ENCODE peak calls at places on chromosomes 11 and 22, in nine cellular contexts. M is astrocyte of the spinal cord; C is cardiac muscle cell; S is suprapubic skin; U is CD8-positive, alpha-beta T cell; Z is Peyer's patch; D is sigmoid colon; E is brain microvascular endothelial cell; B is tibial nerve. Y is an unnamed sample.

GRCh38 chr22:49329636-49330035 is 498.0 kb downstream of the BRD1 start:
- DNase-seq in M (no peak), C (no peak), S (peak; percentile 41), U (no peak), Z (no peak), D (no peak), E (no peak), B (no peak), Y (no peak)

GRCh38 chr11:65852508-65853248 is 5.3 kb downstream of the CFL1 start:
- DNase-seq in M (no peak), C (no peak), S (peak; percentile 73), U (no peak), Z (no peak), D (peak; percentile 61), E (no peak), B (no peak), Y (no peak)

GRCh38 chr11:121018746-121019145 is 5.2 kb upstream of the TBCEL start:
- DNase-seq in M (no peak), C (no peak), S (no peak), U (no peak), Z (no peak), D (no peak), E (no peak), B (no peak), Y (no peak)

GRCh38 chr11:43574949-43575915 is 105.3 kb upstream of the HSD17B12 start:
- DNase-seq in M (peak; percentile 25), C (peak; percentile 70), S (no peak), U (no peak), Z (no peak), D (peak; percentile 68), E (peak; percentile 36), B (no peak), Y (no peak)

GRCh38 chr11:22192289-22192641 is 620 bp upstream of the ANO5 start:
- DNase-seq in M (no peak), C (no peak), S (no peak), U (no peak), Z (no peak), D (no peak), E (no peak), B (no peak), Y (no peak)

GRCh38 chr11:45313211-45313865 is 27.2 kb upstream of the SYT13 start:
- DNase-seq in M (no peak), C (no peak), S (peak; percentile 58), U (no peak), Z (no peak), D (no peak), E (no peak), B (no peak), Y (no peak)

GRCh38 chr11:112656772-112657428 is 304.3 kb upstream of the NCAM1 start:
- DNase-seq in M (peak; percentile 92), C (peak; percentile 42), S (no peak), U (no peak), Z (no peak), D (no peak), E (peak; percentile 73), B (no peak), Y (no peak)

GRCh38 chr11:23112987-23113886 is 253.0 kb upstream of the CCDC179 start:
- DNase-seq in M (peak; percentile 66), C (peak; percentile 57), S (no peak), U (no peak), Z (no peak), D (no peak), E (peak; percentile 42), B (no peak), Y (peak; percentile 12)

GRCh38 chr22:50694099-50694498 is 21.5 kb downstream of the SHANK3 start:
- DNase-seq in M (peak; percentile 8), C (peak; percentile 27), S (no peak), U (no peak), Z (no peak), D (no peak), E (no peak), B (no peak), Y (no peak)

DNA sequence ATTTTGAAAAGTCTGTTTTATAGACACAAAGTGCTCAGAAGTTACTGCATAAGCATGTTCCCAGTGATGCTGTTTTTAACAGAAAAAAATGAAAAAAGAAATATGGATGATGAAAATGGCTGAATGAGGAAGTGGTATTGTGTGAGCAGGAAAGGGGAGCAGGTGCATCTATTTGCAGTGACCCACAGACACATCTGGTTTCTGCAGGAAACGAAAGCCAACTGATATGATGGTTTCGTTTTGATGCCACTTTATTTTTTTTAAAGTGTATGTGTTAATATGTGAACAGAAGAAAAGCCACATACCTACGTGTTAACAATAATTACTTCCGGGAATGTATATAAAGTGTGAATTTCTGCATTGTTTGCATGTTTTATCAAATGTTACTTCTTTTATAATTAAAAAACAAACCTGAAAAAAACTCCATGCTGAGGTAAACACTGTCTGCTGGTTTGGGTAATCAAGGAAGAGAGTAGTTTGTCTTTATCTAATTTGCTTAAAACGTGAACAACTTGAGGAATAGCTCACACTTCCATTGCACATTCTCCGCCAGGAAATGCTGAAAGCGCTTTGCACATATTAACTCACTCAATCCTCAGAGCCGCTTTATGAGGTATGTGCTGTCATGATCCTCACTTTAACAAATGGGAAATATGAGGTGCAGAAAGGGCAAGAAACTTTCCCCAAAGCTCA is 1335.9 kb downstream of the TBC1D22A start:
- DNase-seq in M (no peak), C (no peak), S (no peak), U (peak; percentile 24), Z (peak; percentile 47), D (no peak), E (no peak), B (no peak), Y (no peak)
- H3K4me3 ChIP-seq in M (no peak overlapping the region), C (no peak overlapping the region), S (no peak overlapping the region), U (peak overlapping the region; percentile 31), Z (no peak overlapping the region), D (no peak overlapping the region), E (no peak overlapping the region), B (no peak overlapping the region), Y (no peak overlapping the region)

GRCh38 chr11:60343094-60343704 is 16.1 kb downstream of the MS4A6E start:
- DNase-seq in M (no peak), C (peak; percentile 8), S (no peak), U (no peak), Z (no peak), D (no peak), E (peak; percentile 19), B (no peak), Y (no peak)

GRCh38 chr11:60347084-60347797 is 20.2 kb downstream of the MS4A6E start:
- DNase-seq in M (no peak), C (no peak), S (no peak), U (no peak), Z (no peak), D (no peak), E (no peak), B (no peak), Y (no peak)

GRCh38 chr11:60344146-60344545 is 17.1 kb downstream of the MS4A6E start:
- DNase-seq in M (no peak), C (no peak), S (no peak), U (no peak), Z (no peak), D (no peak), E (no peak), B (no peak), Y (no peak)

GRCh38 chr11:60348116-60348515 is 21.1 kb downstream of the MS4A6E start:
- DNase-seq in M (no peak), C (no peak), S (no peak), U (no peak), Z (no peak), D (no peak), E (no peak), B (no peak), Y (no peak)

DNA sequence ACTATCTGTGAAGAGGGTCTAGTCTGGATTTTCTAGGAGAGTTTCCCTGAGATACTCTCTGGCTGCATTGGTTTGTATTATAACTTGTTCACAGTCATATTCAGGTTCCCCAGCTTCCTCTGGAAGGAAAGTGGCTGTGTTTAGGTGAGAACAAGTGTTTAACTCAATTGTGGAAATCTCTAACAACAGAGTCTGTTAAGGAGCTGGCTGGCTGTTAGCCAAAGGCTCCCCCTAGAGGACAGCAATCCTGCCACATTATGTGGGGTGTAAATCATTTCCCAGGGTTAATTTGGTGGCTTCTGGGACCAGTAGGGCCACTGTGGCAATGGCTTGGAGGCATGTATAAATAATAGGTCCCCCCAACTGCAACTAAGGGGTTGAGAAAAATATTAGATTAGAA is 18.4 kb downstream of the MS4A6E start:
- DNase-seq in M (no peak), C (peak; percentile 3), S (no peak), U (peak; percentile 15), Z (peak; percentile 24), D (no peak), E (peak; percentile 2), B (no peak), Y (no peak)
- TF ChIP-seq CTCF in M (no peak), C (peak; percentile 28), S (no peak), U (no peak), Z (no peak), D (no peak), E (peak; percentile 51), B (no peak), Y (peak; percentile 6)

GRCh38 chr22:46078241-46079092 is 71.9 kb upstream of the PPARA start:
- DNase-seq in M (no peak), C (no peak), S (peak; percentile 86), U (no peak), Z (no peak), D (peak; percentile 91), E (no peak), B (no peak), Y (no peak)
- H3K4me3 ChIP-seq in M (peak overlapping the region; percentile 86), C (no peak overlapping the region), S (peak overlapping the region; percentile 79), U (no peak overlapping the region), Z (no peak overlapping the region), D (peak overlapping the region; percentile 1), E (peak overlapping the region; percentile 73), B (peak overlapping the region; percentile 85), Y (peak overlapping the region; percentile 69)

GRCh38 chr11:122179966-122180365 is 64.0 kb upstream of the BLID start:
- DNase-seq in M (no peak), C (no peak), S (no peak), U (no peak), Z (no peak), D (no peak), E (no peak), B (no peak), Y (no peak)

GRCh38 chr11:122183933-122184332 is 67.9 kb upstream of the BLID start:
- DNase-seq in M (no peak), C (no peak), S (no peak), U (no peak), Z (no peak), D (no peak), E (no peak), B (no peak), Y (no peak)

GRCh38 chr11:122181372-122181771 is 65.4 kb upstream of the BLID start:
- DNase-seq in M (no peak), C (no peak), S (no peak), U (no peak), Z (no peak), D (no peak), E (no peak), B (no peak), Y (no peak)

GRCh38 chr11:122180435-122180834 is 64.4 kb upstream of the BLID start:
- DNase-seq in M (peak; percentile 98), C (peak; percentile 89), S (no peak), U (no peak), Z (no peak), D (no peak), E (peak; percentile 96), B (no peak), Y (peak; percentile 93)

DNA sequence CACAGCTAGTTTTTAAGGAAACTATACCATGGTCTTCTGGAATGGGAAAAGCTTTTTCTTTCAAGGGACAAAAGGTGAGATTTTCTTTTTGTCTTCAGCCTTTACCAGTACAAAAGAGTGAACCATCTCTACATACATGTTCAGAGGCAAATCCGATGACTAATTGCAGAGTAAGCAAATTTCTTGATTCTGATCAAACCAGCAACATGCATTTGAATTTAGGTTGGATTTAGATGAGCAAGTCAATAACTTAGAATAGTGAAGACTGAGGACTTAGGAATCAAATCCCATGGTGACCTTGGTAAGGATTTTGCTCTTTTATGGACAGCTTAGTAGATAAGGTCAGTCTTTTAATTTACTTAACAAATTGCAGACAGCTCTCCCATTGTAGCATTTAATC is 65.9 kb upstream of the BLID start:
- DNase-seq in M (no peak), C (no peak), S (no peak), U (no peak), Z (no peak), D (no peak), E (no peak), B (no peak), Y (no peak)
- TF ChIP-seq CTCF in M (no peak), C (no peak), S (no peak), U (no peak), Z (no peak), D (no peak), E (no peak), B (no peak), Y (no peak)

Y was measured in HFF-Myc.